ENCODE peak calls at places on chromosomes 3 and 15, in six cellular contexts. K, I, F, C, L and H are unnamed samples.

GRCh38 chr3:134644731-134645514 is 5.9 kb downstream of the KY start:
- DNase-seq in I (no peak), L (no peak), C (no peak), F (no peak), K (no peak), H (no peak)

GRCh38 chr3:151169700-151170224 is 33.3 kb downstream of the GPR171 start:
- DNase-seq in K (no peak), F (peak; percentile 14), L (no peak), I (no peak), C (peak; percentile 42), H (peak; percentile 70)

GRCh38 chr3:69166446-69166845 is 44.1 kb upstream of the LMOD3 start:
- DNase-seq in F (no peak), L (no peak), I (no peak), C (no peak), K (no peak), H (no peak)

GRCh38 chr3:194137314-194138097 is 1.6 kb downstream of the HES1 start:
- DNase-seq in C (peak; percentile 73), K (peak; percentile 74), I (peak; percentile 35), L (peak; percentile 83), F (peak; percentile 95), H (no peak)

GRCh38 chr3:169813757-169814517 is 1.2 kb upstream of the LRRC34 start:
- DNase-seq in C (peak; percentile 30), L (no peak), I (no peak), K (peak; percentile 28), F (peak; percentile 98), H (peak; percentile 65)

GRCh38 chr15:26355671-26356070 is 417.2 kb downstream of the GABRB3 start:
- DNase-seq in L (no peak), I (no peak), C (no peak), F (no peak), K (no peak), H (no peak)

GRCh38 chr3:193831495-193832455 is 238.8 kb downstream of the OPA1 start:
- DNase-seq in K (no peak), I (no peak), C (peak; percentile 53), L (no peak), F (peak; percentile 50), H (no peak)

GRCh38 chr15:51970981-51971352 is 611 bp downstream of the LEO1 start:
- DNase-seq in F (peak; percentile 12), K (no peak), C (no peak), I (no peak), L (no peak), H (no peak)

GRCh38 chr3:161320837-161321236 is 50.5 kb downstream of the SPTSSB start:
- DNase-seq in L (no peak), K (no peak), C (no peak), F (no peak), I (no peak), H (no peak)

GRCh38 chr3:172522871-172523818 is at the start of gene TNFSF10:
- DNase-seq in C (peak; percentile 66), K (peak; percentile 91), L (peak; percentile 62), F (peak; percentile 90), I (peak; percentile 45), H (peak; percentile 28)

DNA sequence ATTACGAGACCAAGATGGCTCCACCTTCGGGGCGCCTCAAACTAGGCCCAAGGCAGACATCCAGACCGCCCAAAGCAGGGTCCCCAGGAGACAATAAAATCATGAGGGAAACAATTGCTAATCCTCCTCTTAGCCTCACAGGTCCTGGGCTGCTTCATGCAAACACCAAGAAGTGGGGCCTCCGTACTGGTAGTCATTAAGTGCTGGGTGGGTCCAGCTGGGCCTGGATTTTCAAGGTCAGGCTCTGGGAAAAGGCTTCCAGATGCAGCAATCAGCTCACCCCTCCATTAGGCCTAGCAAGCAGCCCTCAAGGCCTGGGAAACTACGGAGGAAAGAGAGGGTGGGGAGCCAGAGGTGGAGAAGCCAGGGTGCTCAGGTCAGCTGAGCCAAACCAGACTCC is 634 bp downstream of the FBXL22 start:
- DNase-seq in F (no peak), K (no peak), L (no peak), C (no peak), I (no peak), H (no peak)
- H3K4me1 ChIP-seq in F (peaks cover 10% of the 10 kb centered on the region), K (peaks cover 10% of the 10 kb centered on the region), L (peaks cover 4% of the 10 kb centered on the region), C (peaks cover 6% of the 10 kb centered on the region), I (no peaks in the 10 kb centered on the region), H (peaks cover 5% of the 10 kb centered on the region)

GRCh38 chr15:66840615-66841014 is 138.6 kb downstream of the SMAD6 start:
- DNase-seq in C (no peak), F (no peak), L (no peak), I (no peak), K (no peak), H (no peak)
- H3K27ac ChIP-seq in C (peak overlapping the region; percentile 93), F (no peak overlapping the region), L (no peak overlapping the region), I (peak overlapping the region; percentile 93), K (no peak overlapping the region), H (peak overlapping the region; percentile 95)

GRCh38 chr3:57822686-57823085 is 66.6 kb downstream of the SLMAP start:
- DNase-seq in I (no peak), L (no peak), F (no peak), C (no peak), K (no peak), H (no peak)
- TF ChIP-seq CTCF in I (no peak), L (no peak), F (no peak), C (no peak), K (no peak), H (no peak)

DNA sequence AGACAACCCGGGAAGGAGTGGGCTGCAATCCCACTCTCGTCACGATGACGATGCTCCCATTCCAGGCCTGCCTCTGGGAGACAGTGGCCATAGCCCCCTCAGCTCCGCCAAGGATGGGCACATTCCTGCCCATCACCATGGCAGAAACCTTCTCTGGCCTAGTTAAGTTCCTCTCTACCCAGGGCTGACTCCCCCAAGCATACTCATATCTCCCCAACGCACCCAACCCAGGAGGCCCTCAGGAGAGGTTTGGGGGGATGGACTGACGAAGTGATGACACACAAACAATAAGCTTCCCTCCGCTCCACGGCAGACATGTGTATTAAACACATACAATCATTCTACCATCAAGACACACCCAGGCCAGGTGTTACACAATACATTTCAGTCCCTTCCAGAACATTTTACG is 60.1 kb downstream of the VGLL4 start:
- DNase-seq in I (no peak), L (no peak), C (no peak), K (no peak), F (no peak), H (no peak)
- H3K4me1 ChIP-seq in I (no peaks in the 10 kb centered on the region), L (peaks cover 17% of the 10 kb centered on the region), C (peaks cover 27% of the 10 kb centered on the region), K (peaks cover 27% of the 10 kb centered on the region), F (no peaks in the 10 kb centered on the region), H (peaks cover 7% of the 10 kb centered on the region)

DNA sequence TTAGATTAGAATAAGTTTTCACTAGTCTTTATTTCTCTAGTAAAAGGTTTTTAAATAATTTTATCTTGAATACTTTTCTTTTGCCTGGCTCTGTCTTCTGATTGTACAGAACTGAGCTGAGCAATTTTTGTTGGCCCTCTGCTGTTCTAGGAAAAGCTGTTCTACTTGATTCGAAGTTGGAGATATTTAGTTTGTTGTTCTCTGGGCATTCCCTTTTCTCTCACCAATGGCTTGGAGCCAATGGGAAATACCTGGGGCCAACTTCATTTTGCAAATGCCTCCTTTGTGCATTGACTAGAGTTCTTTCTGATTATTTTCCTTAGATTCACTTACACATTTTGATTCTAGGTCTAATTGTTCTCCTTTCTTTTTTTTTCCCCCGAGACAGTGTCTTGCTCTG is 16.5 kb downstream of the ABHD5 start:
- DNase-seq in I (no peak), C (no peak), K (peak; percentile 67), L (no peak), F (no peak), H (no peak)
- H3K27ac ChIP-seq in I (no peak overlapping the region), C (no peak overlapping the region), K (peak overlapping the region; percentile 35), L (no peak overlapping the region), F (no peak overlapping the region), H (no peak overlapping the region)

GRCh38 chr15:49215768-49216739 is 46.0 kb downstream of the GALK2 start:
- DNase-seq in I (no peak), F (no peak), K (no peak), C (peak; percentile 72), L (peak; percentile 25), H (no peak)
- TF ChIP-seq CTCF in I (no peak), F (no peak), K (no peak), C (no peak), L (no peak), H (no peak)

DNA sequence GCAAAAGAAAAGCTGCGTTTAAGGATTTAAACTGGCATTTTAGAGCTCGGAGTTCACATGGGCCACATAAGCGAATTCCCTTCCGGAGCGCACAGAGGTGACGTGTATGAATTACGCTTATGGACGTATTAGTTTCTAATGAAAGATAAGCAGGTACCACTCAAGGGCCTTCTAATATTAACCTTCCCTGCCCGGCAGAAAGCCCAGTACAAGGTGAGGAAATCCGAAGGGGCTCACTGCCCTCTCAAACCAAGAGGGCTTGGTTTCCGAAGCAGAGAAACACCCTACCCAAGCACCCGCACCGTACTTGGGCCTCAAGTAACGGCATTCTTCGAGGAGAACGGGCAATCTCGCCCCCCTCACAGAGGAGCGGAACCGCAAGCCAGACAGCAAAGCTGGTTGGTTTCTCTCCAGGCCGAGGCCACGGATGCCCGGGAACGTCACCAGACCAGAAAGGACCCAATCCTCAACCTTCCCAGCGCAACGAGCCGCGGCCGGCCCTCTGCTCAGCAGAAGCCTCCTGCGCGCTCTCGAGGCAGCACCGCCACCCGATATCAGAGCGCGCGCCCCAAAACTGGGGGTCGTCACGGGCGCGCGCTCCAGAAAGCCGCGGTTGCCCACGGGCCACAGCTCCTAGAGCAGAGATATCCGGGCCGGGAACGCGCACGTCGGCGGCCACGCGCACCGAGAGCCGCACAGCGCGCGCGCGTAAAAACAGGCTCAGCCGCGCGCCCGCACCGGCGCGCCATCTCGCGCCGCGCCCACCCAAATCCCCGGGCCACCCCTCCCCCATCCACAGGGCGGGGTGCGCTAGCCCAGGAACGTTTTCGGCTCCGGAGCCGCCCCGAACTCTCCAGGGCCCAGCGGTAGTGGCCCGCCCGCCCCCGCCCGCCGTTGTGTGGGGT is 671 bp downstream of the QRICH1 start:
- DNase-seq in C (peak; percentile 70), I (peak; percentile 60), L (peak; percentile 56), F (peak; percentile 74), K (peak; percentile 83), H (peak; percentile 84)
- H3K4me1 ChIP-seq in C (peaks cover 3% of the 10 kb centered on the region), I (no peaks in the 10 kb centered on the region), L (peaks cover 12% of the 10 kb centered on the region), F (peaks cover 4% of the 10 kb centered on the region), K (peaks cover 13% of the 10 kb centered on the region), H (no peaks in the 10 kb centered on the region)

DNA sequence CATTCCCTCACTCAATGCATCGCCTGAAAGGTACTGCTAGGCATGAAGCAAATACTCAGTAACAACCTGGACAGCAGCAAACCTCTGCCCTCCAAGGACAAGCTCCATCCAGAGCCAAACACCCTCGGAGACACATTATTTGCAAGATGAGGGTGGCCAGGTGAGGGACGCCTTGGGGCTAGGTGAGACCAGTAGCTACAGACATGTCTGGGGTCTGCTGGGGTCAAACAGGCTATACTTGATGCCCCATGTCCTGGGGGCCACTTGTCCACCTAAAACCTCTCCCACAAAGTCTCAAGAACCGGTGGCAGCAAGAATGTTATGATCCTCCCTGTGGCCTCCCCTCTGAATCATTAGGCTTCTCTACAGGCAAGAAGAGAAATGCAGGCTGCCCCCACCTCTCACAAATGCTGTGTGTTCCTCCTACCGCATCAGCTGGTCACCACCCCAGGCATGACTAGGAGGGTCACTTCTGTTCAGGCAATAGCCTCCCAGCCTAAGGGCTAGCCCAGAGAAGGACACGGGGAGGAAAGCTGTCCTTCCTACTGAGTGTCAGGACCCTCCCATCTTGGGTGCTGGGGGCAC is 54.3 kb downstream of the TBC1D2B start:
- DNase-seq in I (no peak), K (no peak), L (no peak), C (no peak), F (no peak), H (no peak)
- H3K27ac ChIP-seq in I (peak overlapping the region; percentile 64), K (no peak overlapping the region), L (no peak overlapping the region), C (peak overlapping the region; percentile 1), F (no peak overlapping the region), H (no peak overlapping the region)